ENCODE peak calls at places on chromosomes 3 and 15, in eight cellular contexts. Z, T, X, J, L, N, P and O are unnamed samples.
A peak's percentile ranks its signal among the peaks of the same experiment; 100 is the strongest.

GRCh38 chr3:105837143-105837740 is 31.6 kb downstream of the CBLB start:
- DNase-seq in N (no peak), Z (no peak), J (no peak), L (no peak), T (no peak), P (no peak), X (no peak), O (no peak)

GRCh38 chr3:196431193-196432136 is 762 bp downstream of the UBXN7 start:
- DNase-seq in P (peak; percentile 41), T (peak; percentile 91), L (peak; percentile 24), N (no peak), J (peak; percentile 10), X (peak; percentile 62), Z (peak; percentile 65), O (peak; percentile 17)

GRCh38 chr15:82802497-82802896 is 3.4 kb downstream of the FSD2 start:
- DNase-seq in J (no peak), N (no peak), Z (no peak), L (no peak), T (no peak), X (no peak), P (no peak), O (no peak)

GRCh38 chr15:95468820-95469219 is 861.7 kb upstream of the NR2F2 start:
- DNase-seq in N (no peak), X (no peak), J (no peak), T (no peak), Z (no peak), P (no peak), L (no peak), O (no peak)

GRCh38 chr15:73727330-73728018 is 25.7 kb downstream of the INSYN1 start:
- DNase-seq in L (no peak), P (no peak), J (no peak), Z (no peak), T (no peak), N (no peak), X (peak; percentile 90), O (no peak)

GRCh38 chr3:22474706-22475470 is 723.9 kb upstream of the ZNF385D start:
- DNase-seq in L (no peak), Z (no peak), X (no peak), P (no peak), N (no peak), T (no peak), J (no peak), O (no peak)

GRCh38 chr3:141078200-141078599 is 27.1 kb downstream of the SPSB4 start:
- DNase-seq in P (no peak), T (no peak), J (no peak), L (no peak), X (no peak), N (no peak), Z (peak; percentile 41), O (no peak)

GRCh38 chr3:48553886-48554845 is 2.4 kb downstream of the PFKFB4 start:
- DNase-seq in T (peak; percentile 52), Z (no peak), P (no peak), N (no peak), X (no peak), J (no peak), L (no peak), O (no peak)

GRCh38 chr3:159782724-159783421 is 205.8 kb upstream of the IL12A start:
- DNase-seq in P (peak; percentile 82), N (no peak), Z (no peak), X (no peak), L (no peak), J (no peak), T (no peak), O (no peak)

GRCh38 chr3:44966795-44967278 is 9.1 kb downstream of the ZDHHC3 start:
- DNase-seq in X (no peak), N (peak; percentile 79), L (no peak), Z (no peak), T (no peak), J (no peak), P (no peak), O (no peak)

GRCh38 chr15:96347181-96348111 is 16.9 kb downstream of the NR2F2 start:
- DNase-seq in N (no peak), J (no peak), P (no peak), L (peak; percentile 48), Z (no peak), T (peak; percentile 80), X (no peak), O (peak; percentile 85)

GRCh38 chr15:35774653-35775052 is 228.7 kb upstream of the DPH6 start:
- DNase-seq in X (no peak), Z (no peak), T (peak; percentile 64), P (no peak), J (no peak), N (no peak), L (no peak), O (no peak)

GRCh38 chr15:60626051-60626450 is 147.1 kb upstream of the ICE2 start:
- DNase-seq in N (no peak), P (no peak), T (no peak), X (no peak), Z (no peak), J (no peak), L (no peak), O (no peak)

GRCh38 chr15:86493884-86494283 is 414.2 kb downstream of the AGBL1 start:
- DNase-seq in L (no peak), N (no peak), P (no peak), J (no peak), X (no peak), T (no peak), Z (no peak), O (no peak)

GRCh38 chr3:120151796-120152195 is 57.5 kb upstream of the GSK3B start:
- DNase-seq in Z (no peak), N (no peak), J (no peak), X (no peak), L (no peak), P (no peak), T (no peak), O (no peak)

GRCh38 chr3:2870714-2871353 is 239.3 kb downstream of the IL5RA start:
- DNase-seq in P (no peak), L (no peak), J (no peak), N (no peak), T (no peak), Z (no peak), X (no peak), O (no peak)

GRCh38 chr15:85541744-85542143 is 161.3 kb downstream of the AKAP13 start:
- DNase-seq in J (no peak), N (no peak), X (peak; percentile 37), Z (no peak), P (no peak), L (no peak), T (no peak), O (no peak)

GRCh38 chr3:68090571-68090970 is 436.2 kb upstream of the SUCLG2 start:
- DNase-seq in Z (no peak), P (no peak), T (no peak), X (no peak), J (no peak), L (no peak), N (no peak), O (no peak)

GRCh38 chr3:87370007-87370406 is 93.6 kb upstream of the POU1F1 start:
- DNase-seq in L (no peak), X (no peak), Z (no peak), J (no peak), P (no peak), T (no peak), N (no peak), O (no peak)

GRCh38 chr15:40360015-40360414 is 2.0 kb downstream of the DISP2 start:
- DNase-seq in L (no peak), J (no peak), N (no peak), T (peak; percentile 4), Z (no peak), X (no peak), P (no peak), O (no peak)

GRCh38 chr3:191549377-191549776 is 88.4 kb downstream of the PYDC2 start:
- DNase-seq in P (no peak), L (no peak), Z (no peak), X (no peak), T (no peak), J (no peak), N (no peak), O (no peak)

GRCh38 chr3:107436029-107436428 is 58.8 kb downstream of the CCDC54 start:
- DNase-seq in T (no peak), N (no peak), P (no peak), Z (no peak), L (no peak), J (no peak), X (no peak), O (no peak)

GRCh38 chr3:32937331-32937730 is 14.1 kb upstream of the CCR4 start:
- DNase-seq in T (no peak), P (no peak), Z (no peak), L (no peak), X (no peak), J (no peak), N (no peak), O (peak; percentile 2)

DNA sequence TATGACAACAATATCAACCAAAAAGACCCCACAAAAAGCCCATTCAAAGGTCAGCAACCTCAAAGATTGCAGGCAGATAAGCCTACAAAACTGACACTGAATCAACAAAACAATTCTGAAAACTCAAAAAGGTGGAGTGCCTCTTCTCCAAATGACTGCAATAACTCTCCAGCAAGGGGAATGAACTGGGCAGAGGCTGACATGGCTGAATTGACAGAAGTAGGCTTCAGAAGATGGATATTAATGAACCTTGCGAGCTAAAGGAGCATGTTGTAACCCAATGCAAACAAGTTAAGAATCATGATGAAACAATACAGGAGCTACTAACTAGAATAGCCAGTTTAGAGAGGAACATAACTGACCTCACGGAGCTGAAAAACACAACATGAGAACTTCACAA is 20.4 kb upstream of the SLC25A38 start:
- DNase-seq in X (no peak), J (no peak), N (no peak), T (no peak), Z (no peak), L (no peak), P (no peak), O (no peak)
- TF ChIP-seq CTCF in X (no peak), J (no peak), N (no peak), T (no peak), Z (no peak), L (no peak), P (no peak), O (no peak)

DNA sequence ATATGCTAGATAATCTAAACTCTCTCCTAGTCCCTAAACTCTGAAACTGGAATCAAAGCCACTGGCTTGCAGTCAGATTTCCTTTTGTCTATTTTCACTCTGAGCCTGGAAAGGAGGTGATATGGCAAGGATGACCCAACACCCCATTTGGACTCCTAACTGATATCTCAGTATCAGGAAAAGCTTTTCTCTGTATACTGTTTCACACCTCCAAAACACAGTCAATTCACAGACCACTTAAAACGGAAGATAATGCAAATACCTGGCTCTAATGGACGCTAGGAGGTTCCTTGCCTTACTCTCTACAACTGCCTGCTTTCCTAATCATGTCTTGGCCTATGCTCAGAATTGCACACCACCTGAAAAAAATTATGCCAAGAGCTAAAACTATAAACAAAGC is 31.4 kb downstream of the SPATA12 start:
- DNase-seq in X (no peak), T (no peak), J (no peak), N (no peak), L (no peak), Z (no peak), P (no peak), O (no peak)
- H3K4me3 ChIP-seq in X (no peak overlapping the region), T (no peak overlapping the region), J (no peak overlapping the region), N (no peak overlapping the region), L (no peak overlapping the region), Z (no peak overlapping the region), P (no peak overlapping the region), O (no peak overlapping the region)

GRCh38 chr3:58332575-58333179 is at the start of gene PXK:
- DNase-seq in N (peak; percentile 27), Z (peak; percentile 85), T (peak; percentile 98), P (peak; percentile 21), J (peak; percentile 89), X (peak; percentile 70), L (peak; percentile 61), O (peak; percentile 62)
- TF ChIP-seq POLR2A in N (no peak), Z (no peak), T (no peak), P (no peak), J (peak; percentile 18), X (peak; percentile 32), L (peak; percentile 55), O (no peak)

GRCh38 chr15:78370013-78370412 is 29.9 kb downstream of the CRABP1 start:
- DNase-seq in P (no peak), J (no peak), N (no peak), Z (no peak), X (no peak), T (no peak), L (no peak), O (peak; percentile 69)
- TF ChIP-seq CTCF in P (no peak), J (no peak), N (no peak), Z (no peak), X (no peak), T (no peak), L (no peak), O (no peak)